ENCODE peak calls at places on chromosomes 11 and 22, in four cellular contexts. S, B, E and R are unnamed samples.

GRCh38 chr11:65416341-65417185 is 6.0 kb upstream of the NEAT1 start:
- DNase-seq in E (peak), B (peak), S (peak), R (peak)

GRCh38 chr22:45948081-45948648 is 28.8 kb downstream of the WNT7B start:
- DNase-seq in E (no peak), S (no peak), B (no peak), R (no peak)

GRCh38 chr22:36197065-36197440 is 4.6 kb downstream of the APOL4 start:
- DNase-seq in E (no peak), S (no peak), B (no peak), R (peak)

GRCh38 chr11:20025331-20025840 is 134.9 kb downstream of the DBX1 start:
- DNase-seq in E (peak), B (no peak), S (no peak), R (no peak)

GRCh38 chr22:27424319-27424718 is 377.2 kb downstream of the MN1 start:
- DNase-seq in E (no peak), B (no peak), S (no peak), R (peak)

GRCh38 chr22:36055376-36056310 is 27.0 kb upstream of the RBFOX2 start:
- DNase-seq in B (no peak), S (no peak), E (peak), R (no peak)

GRCh38 chr11:67484847-67485311 is 2.1 kb downstream of the AIP start:
- DNase-seq in B (no peak), E (no peak), S (peak), R (no peak)

GRCh38 chr22:40547729-40548143 is 88.8 kb downstream of the MRTFA start:
- DNase-seq in B (no peak), S (no peak), E (no peak), R (no peak)

GRCh38 chr11:130553306-130553705 is 104.9 kb downstream of the ADAMTS15 start:
- DNase-seq in E (peak), B (no peak), S (no peak), R (no peak)

GRCh38 chr11:20203836-20204235 is 43.6 kb upstream of the DBX1 start:
- DNase-seq in E (no peak), S (no peak), B (no peak), R (no peak)

GRCh38 chr11:58965246-58965985 is 26.1 kb downstream of the GLYATL1 start:
- DNase-seq in S (no peak), B (peak), E (peak), R (no peak)

GRCh38 chr11:27395556-27396258 is 32.7 kb upstream of the CCDC34 start:
- DNase-seq in B (peak), E (peak), S (no peak), R (no peak)

GRCh38 chr11:18100926-18101656 is 4.8 kb downstream of the SAAL1 start:
- DNase-seq in B (no peak), S (no peak), E (no peak), R (no peak)

GRCh38 chr11:69369945-69370344 is 76.0 kb downstream of the MYEOV start:
- DNase-seq in B (no peak), S (no peak), E (no peak), R (no peak)

GRCh38 chr11:62546937-62547625 is 475 bp upstream of the AHNAK start:
- DNase-seq in B (peak), S (no peak), E (peak), R (no peak)

GRCh38 chr11:104332110-104332509 is 168.2 kb upstream of the PDGFD start:
- DNase-seq in S (no peak), B (no peak), E (no peak), R (no peak)

GRCh38 chr11:110147965-110148709 is 54.9 kb downstream of the ZC3H12C start:
- DNase-seq in S (no peak), B (no peak), E (peak), R (no peak)

GRCh38 chr11:61110255-61111059 is 8.2 kb downstream of the CD5 start:
- DNase-seq in B (no peak), E (no peak), S (no peak), R (no peak)

GRCh38 chr22:23533328-23533762 is 46.7 kb downstream of the IGLL1 start:
- DNase-seq in E (no peak), S (no peak), B (no peak), R (no peak)

GRCh38 chr11:18394928-18395734 is 768 bp downstream of the LDHA start:
- DNase-seq in B (no peak), E (peak), S (no peak), R (no peak)

GRCh38 chr11:119103793-119104192 is 2.1 kb upstream of the DPAGT1 start:
- DNase-seq in B (no peak), S (peak), E (no peak), R (no peak)

GRCh38 chr11:15932417-15932816 is 423.9 kb downstream of the SOX6 start:
- DNase-seq in E (no peak), S (no peak), B (no peak), R (no peak)

GRCh38 chr11:122634507-122634906 is 21.0 kb upstream of the UBASH3B start:
- DNase-seq in S (no peak), B (peak), E (no peak), R (no peak)